ENCODE peak calls at places on chromosomes 7 and 10, in four cellular contexts. I is adrenal gland, O is spleen, M is heart left ventricle. J is an unnamed sample.

GRCh38 chr10:71753091-71753959 is 20.0 kb downstream of the VSIR start:
- DNase-seq in I (peak), O (peak), M (peak), J (peak)

GRCh38 chr7:92517626-92518025 is 10.7 kb downstream of the PEX1 start:
- DNase-seq in I (no peak), O (no peak), M (no peak), J (no peak)

GRCh38 chr10:99733366-99733765 is 1.3 kb downstream of the CUTC start:
- DNase-seq in I (no peak), O (no peak), M (no peak), J (peak)

GRCh38 chr7:31432166-31432565 is 81.7 kb upstream of the ITPRID1 start:
- DNase-seq in I (no peak), O (no peak), M (no peak), J (no peak)

GRCh38 chr7:19964198-19964597 is 190.8 kb upstream of the TMEM196 start:
- DNase-seq in I (no peak), O (no peak), M (no peak), J (no peak)

GRCh38 chr7:154503962-154504550 is 451.9 kb downstream of the DPP6 start:
- DNase-seq in I (no peak), O (no peak), M (no peak), J (peak)

GRCh38 chr10:54496852-54497251 is 304.2 kb downstream of the PCDH15 start:
- DNase-seq in I (no peak), O (peak), M (no peak), J (no peak)

GRCh38 chr10:124357583-124357930 is 61.2 kb downstream of the OAT start:
- DNase-seq in I (no peak), O (peak), M (no peak), J (no peak)

GRCh38 chr10:43377393-43377883 is 6.0 kb downstream of the FXYD4 start:
- DNase-seq in I (no peak), O (peak), M (no peak), J (no peak)

GRCh38 chr10:3852147-3852904 is 67.3 kb upstream of the KLF6 start:
- DNase-seq in I (peak), O (peak), M (peak), J (peak)

GRCh38 chr10:98427011-98427515 is 12.1 kb upstream of the PYROXD2 start:
- DNase-seq in I (peak), O (no peak), M (peak), J (no peak)

GRCh38 chr7:7416031-7416968 is 119.4 kb downstream of the COL28A1 start:
- DNase-seq in I (no peak), O (no peak), M (no peak), J (no peak)

GRCh38 chr7:113622796-113623195 is 296.0 kb downstream of the PPP1R3A start:
- DNase-seq in I (no peak), O (no peak), M (no peak), J (no peak)

GRCh38 chr10:5478694-5479305 is 20.6 kb downstream of the CALML5 start:
- DNase-seq in I (no peak), O (no peak), M (no peak), J (no peak)

GRCh38 chr7:68841004-68841403 is 757.3 kb upstream of the AUTS2 start:
- DNase-seq in I (no peak), O (no peak), M (no peak), J (no peak)

GRCh38 chr7:45048748-45049147 is 40.0 kb downstream of the NACAD start:
- DNase-seq in I (no peak), O (no peak), M (no peak), J (no peak)

GRCh38 chr7:99248391-99249067 is 24.1 kb upstream of the MYH16 start:
- DNase-seq in I (no peak), O (no peak), M (no peak), J (no peak)

GRCh38 chr7:68258569-68258968 is 1261.9 kb downstream of the TYW1 start:
- DNase-seq in I (no peak), O (no peak), M (no peak), J (no peak)

GRCh38 chr7:157559596-157560257 is 222.9 kb downstream of the DNAJB6 start:
- DNase-seq in I (no peak), O (peak), M (no peak), J (no peak)

GRCh38 chr7:157560710-157561522 is 224.1 kb downstream of the DNAJB6 start:
- DNase-seq in I (no peak), O (peak), M (no peak), J (no peak)

GRCh38 chr7:157561523-157561785 is 224.7 kb downstream of the DNAJB6 start:
- DNase-seq in I (no peak), O (no peak), M (no peak), J (no peak)

GRCh38 chr7:157558875-157559595 is 222.2 kb downstream of the DNAJB6 start:
- DNase-seq in I (no peak), O (peak), M (no peak), J (no peak)

GRCh38 chr7:157560258-157560654 is 223.5 kb downstream of the DNAJB6 start:
- DNase-seq in I (no peak), O (no peak), M (no peak), J (no peak)
- TF ChIP-seq POLR2A in I (no peak), O (no peak), M (no peak), J (no peak)

DNA sequence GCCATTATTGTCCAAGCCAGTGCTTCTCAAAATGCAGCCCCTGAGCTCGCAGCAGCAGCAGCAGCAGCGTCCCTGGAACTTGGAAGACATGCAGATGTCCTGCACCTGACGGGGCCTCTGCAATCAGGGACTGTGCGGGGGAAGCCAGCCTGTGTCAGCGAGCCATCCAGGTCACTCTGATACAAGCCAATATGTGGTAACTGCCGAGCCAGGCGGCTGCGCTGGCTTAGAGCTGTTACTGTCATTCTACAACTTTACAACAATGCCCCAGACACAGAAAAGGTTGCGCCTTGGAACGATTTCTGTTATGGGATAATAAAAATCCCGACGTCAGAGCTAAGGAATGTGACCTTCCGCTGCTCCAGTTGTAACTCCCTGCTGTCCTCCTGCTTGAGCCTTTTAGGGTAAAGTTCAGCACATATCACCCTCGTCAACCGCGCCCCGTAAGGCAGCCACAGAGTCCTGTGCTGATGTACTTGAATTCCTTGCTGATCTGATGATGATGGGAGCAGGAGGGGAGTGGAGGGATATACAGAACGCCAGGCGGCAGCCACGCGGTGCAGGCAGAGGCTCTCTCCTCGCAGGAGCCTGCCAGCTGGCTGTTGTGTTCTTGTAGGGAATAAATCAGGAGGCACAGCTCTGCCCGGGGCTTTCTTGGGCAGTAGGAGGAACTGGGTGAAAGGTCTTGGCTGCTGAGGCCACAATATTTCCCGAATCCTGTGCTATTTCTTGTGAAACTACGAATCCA is 20.0 kb upstream of the CRYGN start:
- DNase-seq in I (peak), O (no peak), M (peak), J (no peak)
- TF ChIP-seq POLR2A in I (peak), O (no peak), M (peak), J (no peak)

DNA sequence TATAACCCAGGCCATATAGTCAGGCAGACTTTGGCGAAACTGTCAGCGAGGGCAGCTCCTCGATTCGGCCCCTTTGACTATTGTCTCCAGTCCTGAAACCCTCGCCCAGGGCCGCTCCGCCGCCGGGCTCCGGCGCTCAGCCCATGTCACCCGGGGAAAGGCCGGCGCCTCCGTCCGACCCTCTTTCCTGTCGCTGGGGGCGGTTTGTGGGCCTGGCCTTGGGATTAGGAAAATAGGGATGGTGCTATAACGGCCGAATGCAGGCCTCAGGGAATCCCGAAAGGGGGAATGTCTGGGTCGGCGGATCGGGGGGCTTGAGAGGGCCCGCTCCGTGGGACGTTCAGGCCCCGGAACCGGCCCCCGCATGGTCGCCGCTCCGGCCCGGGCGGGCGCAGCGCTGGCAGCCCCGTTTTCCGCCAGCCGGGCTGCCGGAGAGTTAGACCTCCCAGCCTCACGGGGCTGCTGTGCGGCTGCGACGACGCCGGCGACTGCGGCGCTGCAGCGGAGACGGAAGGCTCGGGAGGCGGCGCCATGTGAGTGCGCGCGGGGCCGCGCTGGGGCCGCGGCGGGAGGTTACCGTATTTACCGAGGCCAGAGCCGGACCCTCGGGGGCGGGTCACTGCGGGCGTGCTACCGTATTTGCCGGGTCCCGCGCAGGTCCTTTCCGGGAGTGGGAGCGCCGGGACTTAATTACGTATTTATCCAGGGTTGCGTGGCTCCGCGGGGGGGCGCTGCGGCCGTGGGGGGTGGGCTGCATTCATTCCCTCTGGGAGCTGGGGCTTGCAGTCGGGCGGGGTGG is 25.9 kb downstream of the ZNF775 start:
- DNase-seq in I (peak), O (peak), M (peak), J (peak)
- TF ChIP-seq POLR2A in I (peak), O (no peak), M (peak), J (peak)

GRCh38 chr10:104331208-104331838 is 6.9 kb downstream of the ITPRIP start:
- DNase-seq in I (peak), O (peak), M (peak), J (no peak)
- TF ChIP-seq POLR2A in I (peak), O (no peak), M (peak), J (no peak)

GRCh38 chr7:27174077-27175004 is at the start of gene HOXA10:
- DNase-seq in I (peak), O (peak), M (no peak), J (no peak)
- TF ChIP-seq POLR2A in I (no peak), O (no peak), M (no peak), J (no peak)

GRCh38 chr10:103355906-103356599 is 5.1 kb upstream of the PCGF6 start:
- DNase-seq in I (peak), O (peak), M (no peak), J (no peak)

GRCh38 chr10:103353281-103353680 is 2.3 kb upstream of the PCGF6 start:
- DNase-seq in I (peak), O (no peak), M (no peak), J (no peak)

GRCh38 chr10:103350175-103350521 is 792 bp downstream of the PCGF6 start:
- DNase-seq in I (peak), O (no peak), M (no peak), J (no peak)

GRCh38 chr10:103350522-103351260 is at the start of gene PCGF6:
- DNase-seq in I (peak), O (peak), M (peak), J (peak)
- TF ChIP-seq POLR2A in I (peak), O (no peak), M (peak), J (peak)

DNA sequence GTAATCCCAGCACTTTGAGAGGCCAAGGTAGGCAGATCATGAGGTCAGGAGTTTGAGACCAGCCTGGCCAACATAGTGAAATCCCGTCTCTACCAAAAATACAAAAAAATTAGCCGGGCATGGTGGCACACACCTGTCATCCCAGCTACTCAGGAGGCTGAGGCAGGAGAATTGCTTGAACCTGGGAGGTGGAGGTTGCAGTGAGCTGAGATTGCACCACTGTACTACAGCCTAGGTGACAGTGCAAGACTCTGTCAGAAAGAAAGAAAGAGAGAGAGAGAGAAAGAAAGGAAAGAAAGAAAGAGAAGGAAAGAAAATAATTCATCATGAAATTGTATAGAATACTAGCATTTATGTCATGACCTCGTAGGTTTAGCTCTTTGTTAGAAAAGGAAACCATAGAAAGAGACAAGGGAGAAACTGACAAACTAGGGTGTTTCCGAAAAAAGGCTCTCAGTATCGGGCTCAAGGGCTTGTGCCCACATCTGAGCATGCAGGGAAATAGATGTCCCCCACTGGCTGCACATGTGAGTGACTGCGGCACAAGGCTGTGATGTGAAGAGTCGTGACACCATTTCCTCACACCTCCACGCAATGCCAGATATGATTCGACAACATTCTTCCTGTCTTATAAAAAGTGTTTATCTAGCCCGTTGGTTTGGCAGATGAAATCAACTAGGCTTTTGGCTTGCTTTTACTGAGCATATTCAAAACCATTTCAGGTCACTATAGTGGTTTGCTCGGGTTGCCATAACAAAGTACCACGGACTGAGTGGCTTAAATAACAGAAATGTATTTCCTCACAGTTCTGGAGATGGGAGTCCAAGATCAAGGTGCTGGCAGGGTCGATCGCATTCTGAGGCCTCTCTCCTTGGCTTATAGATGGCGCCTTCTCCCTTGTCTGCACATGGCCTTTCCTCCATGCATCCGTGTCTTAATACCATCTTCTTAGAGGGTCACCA is 2.0 kb downstream of the SRGN start:
- DNase-seq in I (peak), O (peak), M (peak), J (peak)
- TF ChIP-seq POLR2A in I (no peak), O (peak), M (no peak), J (peak)

J was measured in erythroblast.